ENCODE peak calls at places on chromosomes 5 and 9, in five cellular contexts. One of them, this sample, is unnamed. For H3K9me3, the result is how much of the 10 kb centered on the place peaks cover.

GRCh38 chr5:111422747-111423455 is 89.4 kb downstream of the STARD4 start:
- DNase-seq in AG04450: no peak
- DNase-seq in Peyer's patch: no peak
- DNase-seq in heart right ventricle: no peak
- DNase-seq in endodermal cell: no peak
- DNase-seq in this sample: no peak

GRCh38 chr9:125427556-125427955 is 165.9 kb downstream of the GAPVD1 start:
- DNase-seq in AG04450: no peak
- DNase-seq in Peyer's patch: no peak
- DNase-seq in heart right ventricle: no peak
- DNase-seq in endodermal cell: no peak
- DNase-seq in this sample: no peak

GRCh38 chr5:21784487-21784886 is 1068.7 kb downstream of the CDH12 start:
- DNase-seq in heart right ventricle: no peak
- DNase-seq in AG04450: no peak
- DNase-seq in endodermal cell: no peak
- DNase-seq in Peyer's patch: no peak
- DNase-seq in this sample: no peak

GRCh38 chr9:23563497-23563896 is 262.5 kb downstream of the ELAVL2 start:
- DNase-seq in heart right ventricle: no peak
- DNase-seq in Peyer's patch: no peak
- DNase-seq in endodermal cell: no peak
- DNase-seq in AG04450: no peak
- DNase-seq in this sample: no peak

GRCh38 chr5:38151878-38152277 is 106.5 kb upstream of the EGFLAM start:
- DNase-seq in AG04450: no peak
- DNase-seq in endodermal cell: no peak
- DNase-seq in Peyer's patch: no peak
- DNase-seq in heart right ventricle: no peak
- DNase-seq in this sample: no peak

GRCh38 chr9:93807166-93808013 is 147.8 kb downstream of the BARX1 start:
- DNase-seq in endodermal cell: peak
- DNase-seq in heart right ventricle: no peak
- DNase-seq in Peyer's patch: peak
- DNase-seq in AG04450: no peak
- DNase-seq in this sample: peak

GRCh38 chr5:72478276-72478675 is 28.9 kb downstream of the ZNF366 start:
- DNase-seq in Peyer's patch: no peak
- DNase-seq in endodermal cell: no peak
- DNase-seq in heart right ventricle: no peak
- DNase-seq in AG04450: no peak
- DNase-seq in this sample: no peak

GRCh38 chr5:151086905-151087360 is 6.1 kb upstream of the TNIP1 start:
- DNase-seq in heart right ventricle: no peak
- DNase-seq in endodermal cell: no peak
- DNase-seq in Peyer's patch: peak
- DNase-seq in AG04450: no peak
- DNase-seq in this sample: peak

GRCh38 chr9:129467004-129467588 is 153.8 kb downstream of the C9orf50 start:
- DNase-seq in AG04450: no peak
- DNase-seq in Peyer's patch: no peak
- DNase-seq in heart right ventricle: no peak
- DNase-seq in endodermal cell: no peak
- DNase-seq in this sample: no peak

GRCh38 chr9:77589046-77589795 is 58.9 kb downstream of the GNA14 start:
- DNase-seq in AG04450: no peak
- DNase-seq in heart right ventricle: no peak
- DNase-seq in Peyer's patch: no peak
- DNase-seq in endodermal cell: no peak
- DNase-seq in this sample: no peak

GRCh38 chr5:142106061-142106460 is 2.5 kb upstream of the NDFIP1 start:
- DNase-seq in AG04450: no peak
- DNase-seq in endodermal cell: no peak
- DNase-seq in heart right ventricle: peak
- DNase-seq in Peyer's patch: no peak
- DNase-seq in this sample: no peak

GRCh38 chr5:62043289-62044274 is 262.4 kb upstream of the KIF2A start:
- DNase-seq in heart right ventricle: no peak
- DNase-seq in AG04450: no peak
- DNase-seq in Peyer's patch: no peak
- DNase-seq in endodermal cell: peak
- DNase-seq in this sample: no peak

GRCh38 chr5:154320690-154321089 is 125.1 kb upstream of the SAP30L start:
- DNase-seq in AG04450: no peak
- DNase-seq in endodermal cell: no peak
- DNase-seq in Peyer's patch: no peak
- DNase-seq in heart right ventricle: peak
- DNase-seq in this sample: no peak

GRCh38 chr9:37292896-37293295 is 129.6 kb upstream of the GRHPR start:
- DNase-seq in endodermal cell: no peak
- DNase-seq in Peyer's patch: no peak
- DNase-seq in heart right ventricle: no peak
- DNase-seq in AG04450: no peak
- DNase-seq in this sample: no peak

GRCh38 chr5:119470105-119470763 is 17.9 kb downstream of the HSD17B4 start:
- DNase-seq in Peyer's patch: no peak
- DNase-seq in endodermal cell: peak
- DNase-seq in AG04450: no peak
- DNase-seq in heart right ventricle: no peak
- DNase-seq in this sample: no peak

GRCh38 chr5:171615201-171616001 is 170.2 kb upstream of the SMIM23 start:
- DNase-seq in endodermal cell: peak
- DNase-seq in AG04450: no peak
- DNase-seq in heart right ventricle: peak
- DNase-seq in Peyer's patch: no peak
- DNase-seq in this sample: no peak

GRCh38 chr9:121333950-121334773 is 35.9 kb downstream of the STOM start:
- DNase-seq in endodermal cell: no peak
- DNase-seq in AG04450: no peak
- DNase-seq in heart right ventricle: no peak
- DNase-seq in Peyer's patch: no peak
- DNase-seq in this sample: no peak

GRCh38 chr5:177124486-177124991 is 9.0 kb upstream of the NSD1 start:
- DNase-seq in heart right ventricle: no peak
- DNase-seq in AG04450: no peak
- DNase-seq in Peyer's patch: no peak
- DNase-seq in endodermal cell: peak
- DNase-seq in this sample: no peak

GRCh38 chr5:92552206-92553160 is 1028.5 kb downstream of the NR2F1-AS1 start:
- DNase-seq in AG04450: peak
- DNase-seq in Peyer's patch: no peak
- DNase-seq in heart right ventricle: no peak
- DNase-seq in endodermal cell: no peak
- DNase-seq in this sample: no peak

GRCh38 chr5:145752947-145753346 is 82.2 kb downstream of the PRELID2 start:
- DNase-seq in AG04450: no peak
- DNase-seq in Peyer's patch: no peak
- DNase-seq in heart right ventricle: no peak
- DNase-seq in endodermal cell: no peak
- DNase-seq in this sample: no peak

GRCh38 chr5:17190242-17190778 is 27.1 kb upstream of the BASP1 start:
- DNase-seq in Peyer's patch: no peak
- DNase-seq in heart right ventricle: peak
- DNase-seq in AG04450: peak
- DNase-seq in endodermal cell: no peak
- DNase-seq in this sample: no peak

GRCh38 chr5:102483736-102484135 is 15.1 kb downstream of the SLCO6A1 start:
- DNase-seq in Peyer's patch: no peak
- DNase-seq in heart right ventricle: no peak
- DNase-seq in AG04450: no peak
- DNase-seq in endodermal cell: no peak
- DNase-seq in this sample: no peak

GRCh38 chr5:159412284-159413046 is 82.2 kb upstream of the IL12B start:
- DNase-seq in heart right ventricle: no peak
- DNase-seq in endodermal cell: peak
- DNase-seq in AG04450: no peak
- DNase-seq in Peyer's patch: peak
- DNase-seq in this sample: peak

GRCh38 chr5:67404261-67405100 is 207.9 kb upstream of the CD180 start:
- DNase-seq in endodermal cell: no peak
- DNase-seq in AG04450: no peak
- DNase-seq in Peyer's patch: no peak
- DNase-seq in heart right ventricle: no peak
- DNase-seq in this sample: no peak

GRCh38 chr5:140513124-140513523 is 34.3 kb upstream of the EIF4EBP3 start:
- DNase-seq in endodermal cell: no peak
- DNase-seq in Peyer's patch: no peak
- DNase-seq in AG04450: no peak
- DNase-seq in heart right ventricle: no peak
- DNase-seq in this sample: no peak
- H3K27ac ChIP-seq in endodermal cell: no peak
- H3K27ac ChIP-seq in Peyer's patch: no peak
- H3K27ac ChIP-seq in AG04450: no peak
- H3K27ac ChIP-seq in heart right ventricle: no peak
- H3K27ac ChIP-seq in this sample: no peak

DNA sequence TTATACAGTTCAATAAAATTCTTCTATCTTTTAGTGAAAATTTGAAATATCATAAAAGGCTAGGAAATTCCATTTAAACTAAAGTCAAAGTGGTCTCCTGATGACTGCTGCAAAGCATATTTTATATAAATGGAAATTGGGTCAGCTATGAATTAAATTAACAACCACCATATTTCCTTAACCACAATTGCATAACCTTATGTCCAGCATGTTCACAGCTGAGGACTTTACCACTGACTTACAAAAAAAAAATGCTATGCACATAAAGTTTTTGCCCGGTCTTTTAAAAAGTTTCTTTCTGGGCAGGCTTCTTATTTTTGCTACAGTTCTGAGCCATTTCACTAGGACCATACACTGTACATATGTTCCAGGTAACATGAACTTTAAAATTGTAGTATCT is 208.6 kb upstream of the RGMB start:
- DNase-seq in AG04450: no peak
- DNase-seq in endodermal cell: no peak
- DNase-seq in Peyer's patch: no peak
- DNase-seq in heart right ventricle: no peak
- DNase-seq in this sample: no peak
- H3K9me3 ChIP-seq in AG04450: under half
- H3K9me3 ChIP-seq in endodermal cell: under half
- H3K9me3 ChIP-seq in Peyer's patch: under half
- H3K9me3 ChIP-seq in heart right ventricle: under half
- H3K9me3 ChIP-seq in this sample: under half

DNA sequence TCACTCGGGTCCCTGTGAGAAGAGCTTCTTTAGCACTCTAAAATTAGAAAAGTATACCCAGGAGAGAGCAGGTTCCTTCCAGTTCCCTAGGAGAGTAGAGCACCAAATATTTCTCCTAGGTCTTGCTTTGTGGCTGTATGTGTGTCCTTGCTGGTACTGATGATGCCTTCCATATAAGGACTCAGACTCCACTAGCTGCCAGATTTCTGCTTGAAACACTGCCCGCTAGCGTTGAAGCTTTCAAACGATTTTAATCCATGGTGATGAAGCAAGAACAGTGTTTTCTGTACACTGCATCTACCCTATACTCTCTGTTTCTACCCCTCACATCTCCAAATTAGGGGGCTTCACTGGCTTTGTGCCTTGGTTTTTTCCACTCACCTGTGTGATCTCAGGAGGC is 2.4 kb upstream of the SMC2 start:
- DNase-seq in endodermal cell: no peak
- DNase-seq in AG04450: peak
- DNase-seq in Peyer's patch: no peak
- DNase-seq in heart right ventricle: peak
- DNase-seq in this sample: no peak
- H3K27ac ChIP-seq in endodermal cell: no peak
- H3K27ac ChIP-seq in AG04450: peak
- H3K27ac ChIP-seq in Peyer's patch: no peak
- H3K27ac ChIP-seq in heart right ventricle: peak
- H3K27ac ChIP-seq in this sample: no peak

GRCh38 chr5:77863181-77863580 is 87.0 kb upstream of the TBCA start:
- DNase-seq in heart right ventricle: no peak
- DNase-seq in endodermal cell: no peak
- DNase-seq in Peyer's patch: no peak
- DNase-seq in AG04450: no peak
- DNase-seq in this sample: no peak

GRCh38 chr5:77867914-77868313 is 91.8 kb upstream of the TBCA start:
- DNase-seq in Peyer's patch: no peak
- DNase-seq in endodermal cell: no peak
- DNase-seq in AG04450: no peak
- DNase-seq in heart right ventricle: no peak
- DNase-seq in this sample: no peak

GRCh38 chr5:77867194-77867691 is 91.1 kb upstream of the TBCA start:
- DNase-seq in heart right ventricle: no peak
- DNase-seq in Peyer's patch: no peak
- DNase-seq in AG04450: no peak
- DNase-seq in endodermal cell: no peak
- DNase-seq in this sample: no peak

GRCh38 chr5:77866198-77866597 is 90.1 kb upstream of the TBCA start:
- DNase-seq in endodermal cell: no peak
- DNase-seq in heart right ventricle: no peak
- DNase-seq in AG04450: no peak
- DNase-seq in Peyer's patch: no peak
- DNase-seq in this sample: no peak

DNA sequence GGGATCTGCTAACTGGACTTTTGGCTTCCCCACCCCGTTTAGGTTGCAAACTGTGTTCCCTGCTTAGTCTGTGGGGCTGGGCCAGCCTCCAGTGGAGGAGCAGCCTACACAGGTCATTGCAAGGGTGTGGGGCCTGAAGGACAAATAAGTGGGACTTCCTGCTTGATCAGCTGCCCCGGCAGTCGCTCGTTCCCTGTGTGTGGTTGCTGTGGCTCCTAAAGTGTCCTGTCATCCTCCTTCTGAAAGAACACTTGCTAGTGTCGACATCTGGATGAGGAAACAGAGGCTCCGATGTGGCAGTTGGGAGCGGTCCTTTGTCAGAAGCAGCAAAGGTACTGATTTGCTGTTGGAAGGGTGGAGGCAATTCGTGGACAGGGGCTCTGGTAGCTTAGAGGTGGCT is 88.9 kb upstream of the TBCA start:
- DNase-seq in heart right ventricle: no peak
- DNase-seq in endodermal cell: no peak
- DNase-seq in AG04450: no peak
- DNase-seq in Peyer's patch: no peak
- DNase-seq in this sample: no peak
- H3K9me3 ChIP-seq in heart right ventricle: under half
- H3K9me3 ChIP-seq in endodermal cell: under half
- H3K9me3 ChIP-seq in AG04450: under half
- H3K9me3 ChIP-seq in Peyer's patch: under half
- H3K9me3 ChIP-seq in this sample: under half

GRCh38 chr5:107218457-107219193 is 452.1 kb downstream of the EFNA5 start:
- DNase-seq in endodermal cell: no peak
- DNase-seq in AG04450: no peak
- DNase-seq in Peyer's patch: no peak
- DNase-seq in heart right ventricle: no peak
- DNase-seq in this sample: no peak
- H3K27ac ChIP-seq in endodermal cell: no peak
- H3K27ac ChIP-seq in AG04450: no peak
- H3K27ac ChIP-seq in Peyer's patch: no peak
- H3K27ac ChIP-seq in heart right ventricle: peak
- H3K27ac ChIP-seq in this sample: no peak